ENCODE peak calls at places on chromosomes 4 and X, in six cellular contexts. One of them, this sample, is unnamed.
A peak's percentile ranks its signal among the peaks of the same experiment; 100 is the strongest.

GRCh38 chrX:148601034-148601433 is 100.6 kb downstream of the AFF2 start:
- DNase-seq in psoas muscle: no peak
- DNase-seq in CD8-positive, alpha-beta T cell: no peak
- DNase-seq in fibroblast of lung: peak; percentile 69
- DNase-seq in neuronal stem cell: no peak
- DNase-seq in right lobe of liver: no peak
- DNase-seq in this sample: no peak

GRCh38 chr4:17512973-17513665 is 1.2 kb upstream of the QDPR start:
- DNase-seq in CD8-positive, alpha-beta T cell: no peak
- DNase-seq in fibroblast of lung: no peak
- DNase-seq in psoas muscle: no peak
- DNase-seq in neuronal stem cell: no peak
- DNase-seq in right lobe of liver: no peak
- DNase-seq in this sample: no peak

GRCh38 chrX:128458888-128459287 is 406.7 kb upstream of the ACTRT1 start:
- DNase-seq in neuronal stem cell: no peak
- DNase-seq in fibroblast of lung: peak; percentile 66
- DNase-seq in right lobe of liver: no peak
- DNase-seq in psoas muscle: no peak
- DNase-seq in CD8-positive, alpha-beta T cell: no peak
- DNase-seq in this sample: no peak

GRCh38 chr4:108168672-108169562 is at the start of gene LEF1:
- DNase-seq in CD8-positive, alpha-beta T cell: peak; percentile 78
- DNase-seq in neuronal stem cell: peak; percentile 79
- DNase-seq in right lobe of liver: peak; percentile 34
- DNase-seq in psoas muscle: peak; percentile 51
- DNase-seq in fibroblast of lung: peak; percentile 49
- DNase-seq in this sample: peak; percentile 13

GRCh38 chrX:105975382-105975781 is 63.1 kb downstream of the SERPINA7 start:
- DNase-seq in right lobe of liver: no peak
- DNase-seq in psoas muscle: no peak
- DNase-seq in fibroblast of lung: no peak
- DNase-seq in CD8-positive, alpha-beta T cell: no peak
- DNase-seq in neuronal stem cell: peak; percentile 1
- DNase-seq in this sample: no peak

GRCh38 chrX:41245641-41246040 is 88.3 kb upstream of the DDX3X start:
- DNase-seq in neuronal stem cell: no peak
- DNase-seq in psoas muscle: no peak
- DNase-seq in CD8-positive, alpha-beta T cell: no peak
- DNase-seq in fibroblast of lung: no peak
- DNase-seq in right lobe of liver: no peak
- DNase-seq in this sample: no peak

GRCh38 chr4:133943081-133943480 is 258.5 kb downstream of the PABPC4L start:
- DNase-seq in neuronal stem cell: no peak
- DNase-seq in psoas muscle: no peak
- DNase-seq in fibroblast of lung: no peak
- DNase-seq in CD8-positive, alpha-beta T cell: no peak
- DNase-seq in right lobe of liver: no peak
- DNase-seq in this sample: no peak

GRCh38 chr4:6884341-6884870 is 25.2 kb upstream of the TBC1D14 start:
- DNase-seq in right lobe of liver: no peak
- DNase-seq in psoas muscle: no peak
- DNase-seq in fibroblast of lung: no peak
- DNase-seq in neuronal stem cell: no peak
- DNase-seq in CD8-positive, alpha-beta T cell: no peak
- DNase-seq in this sample: no peak

GRCh38 chr4:169335331-169335730 is 64.6 kb upstream of the SH3RF1 start:
- DNase-seq in psoas muscle: no peak
- DNase-seq in right lobe of liver: no peak
- DNase-seq in neuronal stem cell: no peak
- DNase-seq in CD8-positive, alpha-beta T cell: no peak
- DNase-seq in fibroblast of lung: peak; percentile 86
- DNase-seq in this sample: no peak

GRCh38 chrX:154776753-154777152 is 14.1 kb downstream of the DKC1 start:
- DNase-seq in fibroblast of lung: no peak
- DNase-seq in psoas muscle: no peak
- DNase-seq in CD8-positive, alpha-beta T cell: no peak
- DNase-seq in right lobe of liver: no peak
- DNase-seq in neuronal stem cell: no peak
- DNase-seq in this sample: no peak

GRCh38 chrX:44946771-44947170 is 73.8 kb downstream of the KDM6A start:
- DNase-seq in neuronal stem cell: no peak
- DNase-seq in psoas muscle: no peak
- DNase-seq in fibroblast of lung: peak; percentile 23
- DNase-seq in CD8-positive, alpha-beta T cell: no peak
- DNase-seq in right lobe of liver: no peak
- DNase-seq in this sample: no peak

DNA sequence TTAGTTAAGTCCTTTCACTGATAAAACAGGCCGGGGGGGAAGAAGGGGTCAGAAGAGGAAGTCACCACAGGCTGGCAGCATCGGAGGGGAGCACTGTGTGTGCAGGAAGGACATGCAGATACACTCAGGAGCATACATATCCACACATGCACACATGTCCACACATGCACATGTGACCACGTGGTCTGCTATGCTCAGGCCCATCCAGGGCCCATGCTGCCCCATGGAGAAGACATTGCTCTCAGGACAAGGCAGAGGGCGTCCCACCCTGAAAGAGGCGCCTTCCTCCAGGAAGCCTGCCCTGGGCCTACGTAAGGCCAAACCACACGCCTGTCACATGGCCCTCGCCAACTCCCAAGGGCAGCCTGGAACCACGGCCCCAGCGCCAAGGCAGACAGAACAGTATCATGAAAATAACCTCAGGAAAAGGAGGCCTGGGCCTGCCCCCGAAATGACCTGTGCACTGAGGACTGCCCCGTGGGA is 15.8 kb downstream of the WDR1 start:
- DNase-seq in CD8-positive, alpha-beta T cell: peak; percentile 38
- DNase-seq in psoas muscle: no peak
- DNase-seq in right lobe of liver: peak; percentile 53
- DNase-seq in fibroblast of lung: no peak
- DNase-seq in neuronal stem cell: no peak
- DNase-seq in this sample: no peak
- H3K27ac ChIP-seq in CD8-positive, alpha-beta T cell: peak overlapping the region; percentile 20
- H3K27ac ChIP-seq in psoas muscle: peak overlapping the region; percentile 99
- H3K27ac ChIP-seq in right lobe of liver: no peak overlapping the region
- H3K27ac ChIP-seq in fibroblast of lung: peak overlapping the region; percentile 15
- H3K27ac ChIP-seq in neuronal stem cell: no peak overlapping the region
- H3K27ac ChIP-seq in this sample: peak overlapping the region; percentile 82

GRCh38 chr4:1714303-1715001 is 2.3 kb upstream of the SLBP start:
- DNase-seq in neuronal stem cell: no peak
- DNase-seq in fibroblast of lung: peak; percentile 38
- DNase-seq in psoas muscle: no peak
- DNase-seq in right lobe of liver: no peak
- DNase-seq in CD8-positive, alpha-beta T cell: no peak
- DNase-seq in this sample: no peak

GRCh38 chr4:1711906-1712215 is 258 bp downstream of the SLBP start:
- DNase-seq in right lobe of liver: no peak
- DNase-seq in psoas muscle: no peak
- DNase-seq in neuronal stem cell: no peak
- DNase-seq in fibroblast of lung: no peak
- DNase-seq in CD8-positive, alpha-beta T cell: no peak
- DNase-seq in this sample: no peak

GRCh38 chr4:1711055-1711905 is 839 bp downstream of the SLBP start:
- DNase-seq in fibroblast of lung: peak; percentile 59
- DNase-seq in CD8-positive, alpha-beta T cell: peak; percentile 40
- DNase-seq in psoas muscle: peak; percentile 77
- DNase-seq in right lobe of liver: peak; percentile 73
- DNase-seq in neuronal stem cell: no peak
- DNase-seq in this sample: no peak

GRCh38 chr4:1712216-1713002 is at the start of gene SLBP:
- DNase-seq in CD8-positive, alpha-beta T cell: peak; percentile 99
- DNase-seq in right lobe of liver: peak; percentile 98
- DNase-seq in psoas muscle: peak; percentile 97
- DNase-seq in fibroblast of lung: peak; percentile 91
- DNase-seq in neuronal stem cell: peak; percentile 86
- DNase-seq in this sample: peak; percentile 94

DNA sequence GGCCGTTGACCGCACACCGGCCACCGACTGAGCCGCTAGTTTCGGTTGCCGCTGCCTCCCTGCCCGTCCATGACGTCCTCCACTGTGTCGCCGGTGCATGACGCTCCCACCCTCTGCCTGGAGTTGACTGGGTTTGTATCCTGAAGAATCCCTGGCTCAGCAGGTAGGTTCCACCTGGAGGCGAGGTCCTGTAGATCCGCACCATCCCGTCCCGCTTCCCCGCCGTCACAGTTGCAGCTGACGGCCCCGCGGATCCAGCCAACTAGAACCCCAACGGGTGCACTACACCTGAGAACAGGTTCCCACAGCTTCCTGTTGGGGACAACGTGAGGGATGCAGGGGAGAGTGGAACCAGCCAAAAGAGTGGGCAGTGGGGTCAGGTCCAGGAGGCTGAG is 881 bp upstream of the SLBP start:
- DNase-seq in right lobe of liver: no peak
- DNase-seq in neuronal stem cell: no peak
- DNase-seq in CD8-positive, alpha-beta T cell: no peak
- DNase-seq in psoas muscle: no peak
- DNase-seq in fibroblast of lung: no peak
- DNase-seq in this sample: no peak
- H3K4me3 ChIP-seq in right lobe of liver: peak overlapping the region; percentile 93
- H3K4me3 ChIP-seq in neuronal stem cell: peak overlapping the region; percentile 95
- H3K4me3 ChIP-seq in CD8-positive, alpha-beta T cell: peak overlapping the region; percentile 82
- H3K4me3 ChIP-seq in psoas muscle: peak overlapping the region; percentile 95
- H3K4me3 ChIP-seq in fibroblast of lung: peak overlapping the region; percentile 94
- H3K4me3 ChIP-seq in this sample: peak overlapping the region; percentile 96

DNA sequence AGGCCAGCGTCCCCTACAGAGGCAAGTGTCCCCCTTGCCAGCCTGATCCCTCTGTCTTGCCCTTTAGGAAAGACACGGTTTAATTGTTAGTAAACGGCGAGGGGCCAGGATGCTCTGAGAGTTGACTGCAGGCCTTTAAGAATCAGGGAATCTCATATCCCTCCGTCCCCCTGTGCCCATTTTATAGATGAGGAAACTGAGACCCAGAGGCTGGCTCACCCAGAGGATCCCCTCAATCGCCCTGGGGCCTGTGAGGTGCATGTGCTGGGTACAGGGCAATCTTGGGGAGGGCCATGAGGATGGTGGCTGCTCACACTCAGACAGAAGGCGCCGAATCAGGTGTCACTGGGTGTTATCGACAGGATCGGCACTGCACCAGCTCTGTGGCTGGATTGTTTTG is 575 bp downstream of the ZNF185 start:
- DNase-seq in CD8-positive, alpha-beta T cell: no peak
- DNase-seq in neuronal stem cell: no peak
- DNase-seq in psoas muscle: no peak
- DNase-seq in right lobe of liver: no peak
- DNase-seq in fibroblast of lung: no peak
- DNase-seq in this sample: no peak
- H3K27ac ChIP-seq in CD8-positive, alpha-beta T cell: no peak overlapping the region
- H3K27ac ChIP-seq in neuronal stem cell: no peak overlapping the region
- H3K27ac ChIP-seq in psoas muscle: no peak overlapping the region
- H3K27ac ChIP-seq in right lobe of liver: no peak overlapping the region
- H3K27ac ChIP-seq in fibroblast of lung: no peak overlapping the region
- H3K27ac ChIP-seq in this sample: no peak overlapping the region

GRCh38 chr4:181661090-181661489 is 582.1 kb upstream of the TENM3 start:
- DNase-seq in fibroblast of lung: peak; percentile 90
- DNase-seq in CD8-positive, alpha-beta T cell: no peak
- DNase-seq in right lobe of liver: no peak
- DNase-seq in psoas muscle: no peak
- DNase-seq in neuronal stem cell: no peak
- DNase-seq in this sample: no peak
- H3K4me3 ChIP-seq in fibroblast of lung: no peak overlapping the region
- H3K4me3 ChIP-seq in CD8-positive, alpha-beta T cell: no peak overlapping the region
- H3K4me3 ChIP-seq in right lobe of liver: no peak overlapping the region
- H3K4me3 ChIP-seq in psoas muscle: no peak overlapping the region
- H3K4me3 ChIP-seq in neuronal stem cell: no peak overlapping the region
- H3K4me3 ChIP-seq in this sample: no peak overlapping the region

DNA sequence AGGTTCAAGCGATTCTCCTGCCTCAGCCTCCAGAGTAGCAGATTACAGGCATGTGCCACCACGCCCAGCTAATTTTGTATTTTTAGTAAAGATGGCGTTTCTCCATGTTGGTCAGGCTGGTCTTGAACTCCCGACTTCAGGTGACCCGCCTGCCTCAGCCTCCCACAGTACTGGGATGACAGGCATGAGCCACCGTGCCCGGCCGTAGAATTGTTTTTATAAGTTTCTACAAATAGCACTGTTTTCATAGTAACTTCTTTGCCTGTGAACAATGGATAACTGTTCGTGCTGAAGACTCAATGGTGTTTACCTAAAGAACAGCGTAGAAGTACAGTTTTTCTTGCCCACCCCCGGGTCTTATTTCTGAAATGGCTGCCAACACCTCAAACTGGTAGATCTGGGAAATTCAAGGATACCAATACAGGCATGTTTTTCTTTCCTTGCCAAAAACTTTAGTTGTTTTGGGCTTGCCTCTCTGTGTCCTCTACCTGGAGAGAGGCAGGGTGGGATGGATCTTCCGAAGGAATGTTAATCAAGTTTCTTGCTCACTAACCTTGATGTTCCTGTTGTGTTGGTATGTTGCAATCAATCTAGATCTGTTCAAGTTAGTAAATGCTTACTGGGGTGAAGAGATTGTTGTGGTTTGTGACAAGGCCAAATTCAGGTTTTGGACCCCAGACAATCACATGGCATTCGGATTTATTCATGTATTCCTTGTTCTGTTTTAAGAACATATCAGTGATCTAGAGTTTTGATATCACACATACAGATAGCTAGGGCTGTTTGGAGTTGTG is 2.8 kb upstream of the RUFY3 start:
- DNase-seq in CD8-positive, alpha-beta T cell: no peak
- DNase-seq in fibroblast of lung: peak; percentile 44
- DNase-seq in psoas muscle: no peak
- DNase-seq in right lobe of liver: no peak
- DNase-seq in neuronal stem cell: no peak
- DNase-seq in this sample: no peak
- H3K27ac ChIP-seq in CD8-positive, alpha-beta T cell: no peak overlapping the region
- H3K27ac ChIP-seq in fibroblast of lung: no peak overlapping the region
- H3K27ac ChIP-seq in psoas muscle: no peak overlapping the region
- H3K27ac ChIP-seq in right lobe of liver: no peak overlapping the region
- H3K27ac ChIP-seq in neuronal stem cell: no peak overlapping the region
- H3K27ac ChIP-seq in this sample: no peak overlapping the region

GRCh38 chr4:155494037-155494718 is 117.4 kb upstream of the MAP9 start:
- DNase-seq in psoas muscle: no peak
- DNase-seq in CD8-positive, alpha-beta T cell: no peak
- DNase-seq in neuronal stem cell: no peak
- DNase-seq in right lobe of liver: no peak
- DNase-seq in fibroblast of lung: no peak
- DNase-seq in this sample: no peak

GRCh38 chr4:155496294-155496626 is 119.5 kb upstream of the MAP9 start:
- DNase-seq in right lobe of liver: no peak
- DNase-seq in neuronal stem cell: no peak
- DNase-seq in fibroblast of lung: no peak
- DNase-seq in psoas muscle: no peak
- DNase-seq in CD8-positive, alpha-beta T cell: no peak
- DNase-seq in this sample: no peak

GRCh38 chr4:155491336-155492131 is 114.8 kb upstream of the MAP9 start:
- DNase-seq in psoas muscle: no peak
- DNase-seq in CD8-positive, alpha-beta T cell: no peak
- DNase-seq in fibroblast of lung: peak; percentile 22
- DNase-seq in neuronal stem cell: no peak
- DNase-seq in right lobe of liver: no peak
- DNase-seq in this sample: no peak

GRCh38 chr4:155497306-155497705 is 120.5 kb upstream of the MAP9 start:
- DNase-seq in neuronal stem cell: no peak
- DNase-seq in psoas muscle: no peak
- DNase-seq in fibroblast of lung: no peak
- DNase-seq in CD8-positive, alpha-beta T cell: no peak
- DNase-seq in right lobe of liver: no peak
- DNase-seq in this sample: no peak

GRCh38 chr4:155495572-155496293 is 119.0 kb upstream of the MAP9 start:
- DNase-seq in right lobe of liver: no peak
- DNase-seq in psoas muscle: no peak
- DNase-seq in fibroblast of lung: peak; percentile 14
- DNase-seq in neuronal stem cell: no peak
- DNase-seq in CD8-positive, alpha-beta T cell: no peak
- DNase-seq in this sample: no peak
- H3K4me3 ChIP-seq in right lobe of liver: no peak overlapping the region
- H3K4me3 ChIP-seq in psoas muscle: no peak overlapping the region
- H3K4me3 ChIP-seq in fibroblast of lung: no peak overlapping the region
- H3K4me3 ChIP-seq in neuronal stem cell: no peak overlapping the region
- H3K4me3 ChIP-seq in CD8-positive, alpha-beta T cell: no peak overlapping the region
- H3K4me3 ChIP-seq in this sample: peak overlapping the region; percentile 39

This sample was measured in heart right ventricle.